ENCODE peak calls at places on chromosomes 5 and 9, in four cellular contexts. D, H, S and B are unnamed samples.

GRCh38 chr5:39539470-39539869 is 114.7 kb upstream of the DAB2 start:
- DNase-seq in D (no peak), H (no peak), S (no peak), B (no peak)

GRCh38 chr9:134210511-134210907 is 46.1 kb upstream of the RNU6ATAC start:
- DNase-seq in D (peak), H (no peak), S (no peak), B (no peak)

GRCh38 chr9:83396348-83396747 is 141.9 kb downstream of the FRMD3 start:
- DNase-seq in D (no peak), H (no peak), S (no peak), B (no peak)

GRCh38 chr5:138762110-138762509 is 8.9 kb downstream of the CTNNA1 start:
- DNase-seq in D (no peak), H (no peak), S (no peak), B (no peak)

GRCh38 chr5:153952057-153952456 is 86.7 kb downstream of the FAM114A2 start:
- DNase-seq in D (no peak), H (no peak), S (no peak), B (no peak)

GRCh38 chr9:73149371-73150067 is 2.1 kb upstream of the ANXA1 start:
- DNase-seq in D (no peak), H (peak), S (no peak), B (no peak)

GRCh38 chr9:36882117-36882465 is 152.0 kb downstream of the PAX5 start:
- DNase-seq in D (no peak), H (no peak), S (no peak), B (no peak)

GRCh38 chr5:80905405-80905804 is 54.8 kb upstream of the RASGRF2 start:
- DNase-seq in D (no peak), H (no peak), S (no peak), B (no peak)

GRCh38 chr9:136711751-136712689 is at the start of gene DIPK1B:
- DNase-seq in D (no peak), H (no peak), S (no peak), B (no peak)

GRCh38 chr9:5587024-5587423 is 41.9 kb upstream of the RIC1 start:
- DNase-seq in D (no peak), H (no peak), S (no peak), B (no peak)

GRCh38 chr5:53128481-53128880 is 18.9 kb upstream of the MOCS2 start:
- DNase-seq in D (no peak), H (no peak), S (no peak), B (no peak)

GRCh38 chr5:167720676-167721260 is 570.7 kb upstream of the WWC1 start:
- DNase-seq in D (no peak), H (no peak), S (no peak), B (no peak)

GRCh38 chr9:74645007-74645639 is 148.0 kb downstream of the RORB start:
- DNase-seq in D (no peak), H (no peak), S (no peak), B (no peak)

GRCh38 chr9:4508246-4508906 is 18.1 kb downstream of the SLC1A1 start:
- DNase-seq in D (no peak), H (no peak), S (no peak), B (no peak)

GRCh38 chr9:40884072-40884901 is 244.2 kb downstream of the FOXD4L6 start:
- DNase-seq in D (peak), H (no peak), S (no peak), B (no peak)

GRCh38 chr5:74063346-74063745 is 437.4 kb downstream of the ARHGEF28 start:
- DNase-seq in D (no peak), H (no peak), S (no peak), B (no peak)

GRCh38 chr5:35924122-35924949 is 14.1 kb downstream of the CAPSL start:
- DNase-seq in D (no peak), H (no peak), S (no peak), B (no peak)

GRCh38 chr5:54547711-54548250 is 30.2 kb downstream of the SNX18 start:
- DNase-seq in D (no peak), H (no peak), S (peak), B (no peak)

DNA sequence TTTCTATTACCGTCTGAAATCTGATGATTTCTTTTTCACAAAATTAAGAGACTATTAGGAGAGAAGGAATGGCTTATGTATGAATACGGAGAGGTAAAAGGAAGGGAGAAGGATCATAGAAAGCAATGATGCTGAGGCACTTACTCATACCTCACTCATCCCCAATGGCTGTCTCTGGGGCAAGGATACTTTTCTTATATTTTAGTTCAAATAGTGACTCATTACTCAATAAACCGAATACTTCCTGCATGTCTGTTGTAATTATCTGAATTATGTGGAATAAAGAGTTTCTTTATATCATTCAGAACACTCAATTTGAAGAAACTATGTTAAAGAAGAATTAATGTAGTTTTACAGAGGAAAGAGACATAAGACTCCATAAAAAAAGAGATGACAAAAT is 284.5 kb upstream of the NUDT12 start:
- DNase-seq in D (no peak), H (no peak), S (no peak), B (no peak)
- H3K27ac ChIP-seq in D (no peak), H (no peak), S (no peak), B (no peak)

DNA sequence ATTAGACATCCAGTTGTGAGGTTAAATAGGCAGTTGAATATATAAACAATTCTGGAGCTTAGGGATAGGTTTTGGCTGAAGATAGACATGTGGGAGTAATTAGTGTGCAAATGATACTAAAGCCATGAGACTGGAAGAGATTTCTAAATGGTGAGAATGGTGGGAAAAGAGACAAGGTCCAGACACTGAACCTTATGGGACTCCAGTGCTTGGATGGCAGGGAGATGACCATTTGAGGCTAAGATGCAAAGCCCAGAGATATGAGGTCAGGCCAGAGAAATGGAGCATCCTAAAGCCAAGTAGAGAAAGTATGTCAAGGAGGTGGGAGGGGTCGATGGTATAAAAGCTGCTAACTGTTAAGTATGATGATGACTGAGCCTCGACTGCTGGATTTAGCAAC is 115.6 kb downstream of the SEMA5A start:
- DNase-seq in D (no peak), H (no peak), S (no peak), B (no peak)
- H3K27ac ChIP-seq in D (no peak), H (no peak), S (no peak), B (peak)

GRCh38 chr5:16888694-16889124 is 47.4 kb downstream of the MYO10 start:
- DNase-seq in D (no peak), H (no peak), S (no peak), B (no peak)
- H3K27ac ChIP-seq in D (no peak), H (no peak), S (no peak), B (no peak)

GRCh38 chr9:105697871-105698270 is 3.5 kb downstream of the TMEM38B start:
- DNase-seq in D (no peak), H (no peak), S (no peak), B (no peak)

GRCh38 chr9:105698348-105698747 is 4.0 kb downstream of the TMEM38B start:
- DNase-seq in D (no peak), H (no peak), S (no peak), B (no peak)

GRCh38 chr9:105694320-105694847 is at the start of gene TMEM38B:
- DNase-seq in D (peak), H (peak), S (peak), B (peak)

GRCh38 chr9:105694848-105695581 is 674 bp downstream of the TMEM38B start:
- DNase-seq in D (peak), H (peak), S (peak), B (peak)

GRCh38 chr9:105696219-105696793 is 2.0 kb downstream of the TMEM38B start:
- DNase-seq in D (no peak), H (no peak), S (no peak), B (no peak)
- H3K27ac ChIP-seq in D (no peak), H (no peak), S (no peak), B (no peak)

DNA sequence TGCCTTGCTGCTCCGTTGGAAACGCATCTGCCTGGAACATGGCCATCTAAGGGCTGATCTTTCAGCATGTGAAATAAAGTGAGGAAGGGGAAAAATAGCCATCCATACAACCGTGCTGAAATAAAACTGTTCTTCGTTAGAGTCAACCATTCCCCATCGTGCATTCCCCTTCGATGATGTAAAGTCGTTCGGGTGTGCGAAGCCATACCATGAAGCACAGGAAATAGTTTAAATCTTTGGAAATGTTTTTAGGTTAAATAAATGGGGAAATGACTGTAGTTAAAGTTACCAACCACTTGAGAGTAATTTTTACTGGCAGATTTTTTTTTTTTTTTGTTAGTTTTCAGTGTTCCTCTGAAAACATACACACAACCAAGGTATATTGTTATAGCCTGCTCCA is 302.5 kb downstream of the SH3GL2 start:
- DNase-seq in D (no peak), H (no peak), S (no peak), B (no peak)
- H3K27ac ChIP-seq in D (no peak), H (no peak), S (no peak), B (no peak)

GRCh38 chr9:116260531-116260930 is 106.9 kb downstream of the PAPPA start:
- DNase-seq in D (no peak), H (no peak), S (no peak), B (no peak)
- H3K27ac ChIP-seq in D (no peak), H (no peak), S (no peak), B (no peak)

GRCh38 chr9:109817846-109818472 is 38.0 kb downstream of the PALM2AKAP2 start:
- DNase-seq in D (no peak), H (peak), S (peak), B (peak)
- H3K27ac ChIP-seq in D (no peak), H (no peak), S (peak), B (no peak)